ENCODE peak calls at places on chromosomes 4 and X, in seven cellular contexts. A is HCT116, Y is GM12878, O is Panc1, T is K562, N is HepG2, D is upper lobe of left lung. P is an unnamed sample. For H3K9me3, the result is how much of the 10 kb centered on the place peaks cover.

GRCh38 chr4:85595796-85596559 is 121.0 kb downstream of the ARHGAP24 start:
- ATAC-seq in A (no peak), Y (no peak), O (no peak), T (no peak), N (no peak), D (no peak), P (no peak)

GRCh38 chr4:53863731-53864130 is 200.7 kb downstream of the CHIC2 start:
- ATAC-seq in A (no peak), Y (no peak), O (no peak), T (no peak), N (no peak), D (no peak), P (no peak)

GRCh38 chr4:81621490-81621889 is 149.8 kb upstream of the RASGEF1B start:
- ATAC-seq in A (no peak), Y (no peak), O (no peak), T (no peak), N (no peak), D (no peak), P (no peak)

GRCh38 chr4:178090640-178091411 is 648.6 kb upstream of the AGA start:
- ATAC-seq in A (no peak), Y (peak), O (no peak), T (no peak), N (no peak), D (peak), P (peak)

GRCh38 chr4:98657531-98658286 is 702 bp downstream of the TSPAN5 start:
- ATAC-seq in A (peak), Y (peak), O (peak), T (no peak), N (no peak), D (no peak), P (no peak)

GRCh38 chr4:173522874-173523395 is 7.1 kb downstream of the HAND2 start:
- ATAC-seq in A (no peak), Y (no peak), O (no peak), T (peak), N (no peak), D (no peak), P (no peak)

GRCh38 chrX:40148439-40149285 is 50.9 kb upstream of the BCOR start:
- ATAC-seq in A (no peak), Y (no peak), O (no peak), T (peak), N (peak), D (no peak), P (no peak)

GRCh38 chrX:119042040-119042439 is 30.8 kb upstream of the CT47C1 start:
- ATAC-seq in A (no peak), Y (no peak), O (no peak), T (no peak), N (no peak), D (no peak), P (no peak)

GRCh38 chrX:151880895-151881294 is 31.8 kb upstream of the MAGEA4 start:
- ATAC-seq in A (no peak), Y (no peak), O (no peak), T (no peak), N (no peak), D (no peak), P (no peak)

GRCh38 chr4:119962631-119963030 is 104.0 kb downstream of the MAD2L1 start:
- ATAC-seq in A (no peak), Y (no peak), O (no peak), T (no peak), N (no peak), D (no peak), P (no peak)

GRCh38 chr4:139154538-139154937 is 22.5 kb downstream of the ELF2 start:
- ATAC-seq in A (no peak), Y (no peak), O (no peak), T (peak), N (peak), D (no peak), P (no peak)

GRCh38 chr4:120819816-120820437 is 102.6 kb downstream of the PRDM5 start:
- ATAC-seq in A (no peak), Y (no peak), O (no peak), T (no peak), N (no peak), D (no peak), P (no peak)

GRCh38 chr4:144223129-144223528 is 82.6 kb upstream of the GYPA start:
- ATAC-seq in A (no peak), Y (no peak), O (no peak), T (no peak), N (no peak), D (no peak), P (peak)

GRCh38 chr4:106365613-106366012 is 3.0 kb downstream of the GIMD1 start:
- ATAC-seq in A (peak), Y (no peak), O (no peak), T (peak), N (peak), D (peak), P (peak)

GRCh38 chrX:116379854-116380253 is 56.6 kb upstream of the SLC6A14 start:
- ATAC-seq in A (no peak), Y (no peak), O (no peak), T (no peak), N (no peak), D (no peak), P (peak)

GRCh38 chr4:173534439-173534838 is 4.4 kb upstream of the HAND2 start:
- ATAC-seq in A (no peak), Y (no peak), O (no peak), T (no peak), N (no peak), D (no peak), P (no peak)

GRCh38 chr4:83830138-83830537 is 294.2 kb downstream of the GPAT3 start:
- ATAC-seq in A (no peak), Y (no peak), O (no peak), T (no peak), N (no peak), D (no peak), P (no peak)

GRCh38 chrX:154818916-154819770 is 13.9 kb upstream of the MPP1 start:
- ATAC-seq in A (no peak), Y (peak), O (no peak), T (peak), N (no peak), D (no peak), P (no peak)

GRCh38 chr4:165312506-165312905 is 15.0 kb upstream of the MSMO1 start:
- ATAC-seq in A (no peak), Y (no peak), O (no peak), T (no peak), N (no peak), D (no peak), P (no peak)

GRCh38 chrX:41351923-41352322 is 18.0 kb downstream of the DDX3X start:
- ATAC-seq in A (no peak), Y (peak), O (peak), T (no peak), N (peak), D (no peak), P (no peak)

GRCh38 chr4:118989098-118990080 is 100.7 kb downstream of the SYNPO2 start:
- ATAC-seq in A (no peak), Y (no peak), O (peak), T (no peak), N (no peak), D (no peak), P (peak)

GRCh38 chr4:185702147-185702663 is 109.8 kb downstream of the SORBS2 start:
- ATAC-seq in A (no peak), Y (peak), O (no peak), T (no peak), N (no peak), D (no peak), P (no peak)

DNA sequence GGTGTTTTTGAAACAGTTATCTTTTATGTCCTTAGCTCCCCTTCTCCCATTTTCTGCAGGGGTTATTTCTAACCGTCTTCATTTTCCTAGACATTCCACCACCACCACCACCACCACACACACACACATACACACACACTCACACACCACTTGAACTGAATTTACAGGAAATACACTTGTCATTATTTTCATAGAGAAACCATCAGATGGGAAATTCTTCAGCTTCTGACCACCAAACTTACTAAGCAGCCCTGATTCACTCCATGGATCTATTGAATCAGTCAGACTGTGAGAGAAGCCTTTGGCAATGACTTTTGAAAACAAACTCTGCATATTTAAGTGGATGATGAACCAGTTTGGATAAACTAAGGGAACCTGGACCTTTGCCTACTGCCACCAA is 210.1 kb upstream of the NHS start:
- ATAC-seq in A (no peak), Y (no peak), O (no peak), T (no peak), N (no peak), D (no peak), P (no peak)
- H3K9me3 ChIP-seq in A (under half), Y (under half), O (under half), T (under half), N (under half), D (under half), P (under half)

GRCh38 chr4:43241104-43241503 is 348.6 kb downstream of the GRXCR1 start:
- ATAC-seq in A (no peak), Y (no peak), O (no peak), T (no peak), N (no peak), D (no peak), P (no peak)
- TF ChIP-seq POLR2AphosphoS5 in A (no peak), Y (no peak), O (no peak), T (no peak), N (no peak), D (no peak), P (no peak)

DNA sequence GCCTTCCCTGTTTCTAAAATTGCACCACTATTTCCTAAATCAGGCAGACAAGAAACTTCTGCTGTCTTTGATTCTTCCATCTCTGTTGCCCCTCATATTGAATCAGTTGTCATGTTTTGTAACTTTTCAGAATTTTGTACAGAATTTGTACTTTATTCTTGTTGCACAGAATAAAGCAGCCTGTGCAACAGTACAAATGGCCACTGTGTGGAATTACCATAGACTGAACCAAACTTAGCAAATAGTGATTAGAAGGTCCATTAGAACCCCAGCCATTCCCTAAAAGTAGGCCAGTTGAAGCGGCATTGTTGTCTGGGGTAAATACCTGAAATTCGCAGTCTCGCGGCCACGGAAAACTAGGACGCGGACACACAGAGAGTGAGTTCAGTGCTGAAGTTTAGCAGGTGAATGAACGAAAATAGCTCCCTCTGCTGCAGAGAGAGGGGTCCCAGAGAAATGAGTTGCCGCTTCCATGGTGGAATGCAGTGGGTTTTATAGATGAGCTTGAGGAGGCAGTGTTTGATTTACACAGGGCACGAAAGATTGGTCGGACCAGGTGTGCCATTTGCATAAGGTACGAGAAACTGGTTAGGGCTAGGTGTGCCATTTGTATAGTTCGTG is 71.8 kb downstream of the C4orf33 start:
- ATAC-seq in A (no peak), Y (no peak), O (no peak), T (peak), N (peak), D (no peak), P (no peak)
- H3K4me3 ChIP-seq in A (no peak), Y (no peak), O (no peak), T (no peak), N (no peak), D (no peak), P (no peak)

DNA sequence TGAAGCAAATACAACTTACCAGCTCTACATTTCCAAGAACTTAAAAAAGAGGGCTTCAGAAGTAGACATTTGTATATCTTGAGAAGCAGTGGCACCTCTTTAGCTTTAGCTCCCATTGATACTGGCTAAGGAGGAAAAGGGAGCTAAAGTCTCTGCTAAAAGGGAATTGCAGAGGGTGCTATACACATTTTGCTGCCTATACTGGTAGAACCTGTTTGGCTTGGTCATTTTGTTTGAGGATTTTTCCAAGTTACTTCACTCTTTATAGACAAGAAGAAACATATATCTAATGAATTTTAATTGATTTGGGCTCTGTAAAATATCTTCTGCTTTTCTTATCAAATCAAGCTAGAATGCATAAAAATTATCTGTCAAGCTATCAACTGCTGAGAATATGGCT is 11.8 kb downstream of the PAPSS1 start:
- ATAC-seq in A (no peak), Y (no peak), O (no peak), T (no peak), N (no peak), D (no peak), P (no peak)
- H3K9me3 ChIP-seq in A (under half), Y (under half), O (under half), T (under half), N (under half), D (under half), P (under half)

GRCh38 chr4:100511906-100512305 is 5.9 kb downstream of the EMCN start:
- ATAC-seq in A (no peak), Y (no peak), O (no peak), T (no peak), N (no peak), D (no peak), P (no peak)

GRCh38 chr4:100516225-100516624 is 1.6 kb downstream of the EMCN start:
- ATAC-seq in A (no peak), Y (no peak), O (no peak), T (no peak), N (no peak), D (no peak), P (no peak)

GRCh38 chr4:100519205-100519604 is 1.4 kb upstream of the EMCN start:
- ATAC-seq in A (no peak), Y (no peak), O (no peak), T (no peak), N (no peak), D (no peak), P (no peak)

GRCh38 chr4:100517864-100518341 is at the start of gene EMCN:
- ATAC-seq in A (no peak), Y (no peak), O (no peak), T (no peak), N (no peak), D (no peak), P (peak)
- TF ChIP-seq POLR2AphosphoS5 in A (no peak), Y (no peak), O (no peak), T (no peak), N (no peak), D (no peak), P (no peak)

GRCh38 chrX:135518161-135518560 is 2.3 kb upstream of the INTS6L start:
- ATAC-seq in A (no peak), Y (no peak), O (no peak), T (no peak), N (no peak), D (no peak), P (no peak)

GRCh38 chrX:135520553-135521404 is at the start of gene INTS6L:
- ATAC-seq in A (peak), Y (peak), O (peak), T (peak), N (peak), D (peak), P (peak)

GRCh38 chrX:135522132-135522530 is 1.7 kb downstream of the INTS6L start:
- ATAC-seq in A (no peak), Y (no peak), O (peak), T (peak), N (no peak), D (no peak), P (no peak)

GRCh38 chrX:135521405-135522131 is 1.1 kb downstream of the INTS6L start:
- ATAC-seq in A (peak), Y (peak), O (peak), T (peak), N (no peak), D (peak), P (peak)

GRCh38 chrX:135520022-135520552 is 373 bp upstream of the INTS6L start:
- ATAC-seq in A (no peak), Y (no peak), O (no peak), T (no peak), N (no peak), D (no peak), P (peak)
- H3K4me3 ChIP-seq in A (peak), Y (peak), O (peak), T (peak), N (no peak), D (peak), P (peak)

GRCh38 chr4:422587-422986 is 76.4 kb downstream of the ZNF721 start:
- ATAC-seq in A (no peak), Y (no peak), O (no peak), T (no peak), N (no peak), D (no peak), P (no peak)
- H3K9me3 ChIP-seq in A (under half), Y (under half), O (under half), T (under half), N (half or more), D (half or more), P (under half)

GRCh38 chr4:3011456-3012220 is 48.3 kb downstream of the GRK4 start:
- ATAC-seq in A (no peak), Y (no peak), O (no peak), T (no peak), N (no peak), D (no peak), P (no peak)

GRCh38 chr4:3013323-3013722 is 50.0 kb downstream of the GRK4 start:
- ATAC-seq in A (no peak), Y (no peak), O (no peak), T (no peak), N (no peak), D (no peak), P (no peak)

GRCh38 chr4:3016839-3017410 is 53.6 kb downstream of the GRK4 start:
- ATAC-seq in A (no peak), Y (no peak), O (no peak), T (no peak), N (no peak), D (no peak), P (no peak)

GRCh38 chr4:3010998-3011397 is 47.6 kb downstream of the GRK4 start:
- ATAC-seq in A (no peak), Y (no peak), O (no peak), T (no peak), N (no peak), D (no peak), P (peak)

GRCh38 chr4:3013839-3014350 is 50.5 kb downstream of the GRK4 start:
- ATAC-seq in A (no peak), Y (peak), O (no peak), T (peak), N (peak), D (no peak), P (no peak)
- TF ChIP-seq POLR2AphosphoS5 in A (no peak), Y (no peak), O (no peak), T (peak), N (no peak), D (no peak), P (no peak)

GRCh38 chr4:52712172-52712990 is 38.8 kb downstream of the ERVMER34-1 start:
- ATAC-seq in A (peak), Y (peak), O (peak), T (peak), N (peak), D (peak), P (peak)

GRCh38 chr4:52709155-52709554 is 42.1 kb downstream of the ERVMER34-1 start:
- ATAC-seq in A (no peak), Y (no peak), O (no peak), T (no peak), N (no peak), D (no peak), P (no peak)

GRCh38 chr4:52712991-52713275 is 38.3 kb downstream of the ERVMER34-1 start:
- ATAC-seq in A (no peak), Y (no peak), O (no peak), T (no peak), N (no peak), D (no peak), P (no peak)

GRCh38 chr4:52711834-52712171 is 39.4 kb downstream of the ERVMER34-1 start:
- ATAC-seq in A (peak), Y (peak), O (peak), T (peak), N (peak), D (no peak), P (peak)

DNA sequence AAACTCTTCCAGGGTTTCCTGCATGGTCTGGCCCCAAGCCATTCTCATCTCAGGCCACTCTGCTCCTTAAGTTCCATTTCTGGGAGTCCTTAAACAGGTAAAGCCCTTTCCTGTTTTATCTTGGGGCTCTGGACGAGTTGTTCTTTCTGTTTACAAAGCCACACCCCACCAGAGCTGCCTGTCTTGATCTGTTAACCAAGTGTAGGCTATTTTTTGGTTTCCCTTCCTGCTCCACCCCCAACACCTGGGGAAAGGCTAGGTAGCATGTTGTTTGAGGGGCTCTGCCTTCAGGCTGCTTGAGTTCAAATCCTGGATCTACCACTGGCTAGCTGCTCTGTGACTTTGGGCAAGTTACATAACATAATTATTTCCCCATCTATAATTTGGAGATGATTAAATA is 40.0 kb downstream of the ERVMER34-1 start:
- ATAC-seq in A (no peak), Y (no peak), O (no peak), T (no peak), N (no peak), D (no peak), P (no peak)
- H3K4me3 ChIP-seq in A (peak), Y (peak), O (no peak), T (peak), N (no peak), D (no peak), P (no peak)

P was measured in gastroesophageal sphincter.